ENCODE peak calls at places on chromosome 11, in ten cellular contexts. One of them, this sample, is unnamed.

GRCh38 chr11:120973501-120973900 is 50.4 kb upstream of the TBCEL start:
- DNase-seq in endodermal cell: no peak
- DNase-seq in kidney: no peak
- DNase-seq in ovary: no peak
- DNase-seq in lower lobe of right lung: no peak
- DNase-seq in stomach: no peak
- DNase-seq in tibial artery: no peak
- DNase-seq in psoas muscle: no peak
- DNase-seq in A673: no peak
- DNase-seq in hepatocyte: no peak
- DNase-seq in this sample: no peak

GRCh38 chr11:94424662-94425061 is 23.4 kb upstream of the GPR83 start:
- DNase-seq in endodermal cell: no peak
- DNase-seq in kidney: no peak
- DNase-seq in ovary: no peak
- DNase-seq in lower lobe of right lung: no peak
- DNase-seq in stomach: no peak
- DNase-seq in tibial artery: no peak
- DNase-seq in psoas muscle: no peak
- DNase-seq in A673: no peak
- DNase-seq in hepatocyte: no peak
- DNase-seq in this sample: no peak

GRCh38 chr11:117220999-117221774 is 10.7 kb downstream of the PCSK7 start:
- DNase-seq in endodermal cell: no peak
- DNase-seq in kidney: peak; percentile 32
- DNase-seq in ovary: peak; percentile 55
- DNase-seq in lower lobe of right lung: no peak
- DNase-seq in stomach: no peak
- DNase-seq in tibial artery: peak; percentile 91
- DNase-seq in psoas muscle: no peak
- DNase-seq in A673: no peak
- DNase-seq in hepatocyte: no peak
- DNase-seq in this sample: no peak

GRCh38 chr11:61141601-61142028 is 19.6 kb downstream of the VPS37C start:
- DNase-seq in endodermal cell: no peak
- DNase-seq in kidney: peak; percentile 83
- DNase-seq in ovary: no peak
- DNase-seq in lower lobe of right lung: no peak
- DNase-seq in stomach: peak; percentile 90
- DNase-seq in tibial artery: peak; percentile 63
- DNase-seq in psoas muscle: no peak
- DNase-seq in A673: no peak
- DNase-seq in hepatocyte: peak; percentile 78
- DNase-seq in this sample: peak; percentile 90

GRCh38 chr11:12177739-12178338 is 67.4 kb downstream of the MICAL2 start:
- DNase-seq in endodermal cell: no peak
- DNase-seq in kidney: no peak
- DNase-seq in ovary: no peak
- DNase-seq in lower lobe of right lung: no peak
- DNase-seq in stomach: no peak
- DNase-seq in tibial artery: no peak
- DNase-seq in psoas muscle: no peak
- DNase-seq in A673: no peak
- DNase-seq in hepatocyte: no peak
- DNase-seq in this sample: no peak

GRCh38 chr11:128941573-128942271 is 949 bp downstream of the TP53AIP1 start:
- DNase-seq in endodermal cell: no peak
- DNase-seq in kidney: no peak
- DNase-seq in ovary: no peak
- DNase-seq in lower lobe of right lung: no peak
- DNase-seq in stomach: no peak
- DNase-seq in tibial artery: no peak
- DNase-seq in psoas muscle: no peak
- DNase-seq in A673: no peak
- DNase-seq in hepatocyte: no peak
- DNase-seq in this sample: no peak

GRCh38 chr11:112525844-112526590 is 265.4 kb upstream of the PLET1 start:
- DNase-seq in endodermal cell: peak; percentile 35
- DNase-seq in kidney: no peak
- DNase-seq in ovary: no peak
- DNase-seq in lower lobe of right lung: no peak
- DNase-seq in stomach: no peak
- DNase-seq in tibial artery: no peak
- DNase-seq in psoas muscle: no peak
- DNase-seq in A673: peak; percentile 35
- DNase-seq in hepatocyte: no peak
- DNase-seq in this sample: no peak

GRCh38 chr11:3134218-3134621 is 30.9 kb downstream of the OSBPL5 start:
- DNase-seq in endodermal cell: peak; percentile 30
- DNase-seq in kidney: no peak
- DNase-seq in ovary: peak; percentile 18
- DNase-seq in lower lobe of right lung: peak; percentile 30
- DNase-seq in stomach: no peak
- DNase-seq in tibial artery: peak; percentile 61
- DNase-seq in psoas muscle: peak; percentile 15
- DNase-seq in A673: no peak
- DNase-seq in hepatocyte: no peak
- DNase-seq in this sample: no peak

GRCh38 chr11:8263769-8264410 is at the start of gene LMO1:
- DNase-seq in endodermal cell: peak; percentile 93
- DNase-seq in kidney: peak; percentile 90
- DNase-seq in ovary: peak; percentile 79
- DNase-seq in lower lobe of right lung: peak; percentile 84
- DNase-seq in stomach: peak; percentile 85
- DNase-seq in tibial artery: peak; percentile 81
- DNase-seq in psoas muscle: peak; percentile 83
- DNase-seq in A673: peak; percentile 81
- DNase-seq in hepatocyte: peak; percentile 91
- DNase-seq in this sample: no peak
- H3K4me3 ChIP-seq in endodermal cell: peak within 1 kb of the TSS; percentile 73
- H3K4me3 ChIP-seq in kidney: peak within 1 kb of the TSS; percentile 35
- H3K4me3 ChIP-seq in ovary: peak within 1 kb of the TSS; percentile 41
- H3K4me3 ChIP-seq in lower lobe of right lung: peak within 1 kb of the TSS; percentile 54
- H3K4me3 ChIP-seq in stomach: peak within 1 kb of the TSS; percentile 56
- H3K4me3 ChIP-seq in tibial artery: peak within 1 kb of the TSS; percentile 46
- H3K4me3 ChIP-seq in psoas muscle: peak within 1 kb of the TSS; percentile 74
- H3K4me3 ChIP-seq in A673: no peak within 1 kb of the TSS
- H3K4me3 ChIP-seq in hepatocyte: peak within 1 kb of the TSS; percentile 16
- H3K4me3 ChIP-seq in this sample: peak within 1 kb of the TSS; percentile 13

GRCh38 chr11:9617960-9618359 is 44.5 kb downstream of the WEE1 start:
- DNase-seq in endodermal cell: no peak
- DNase-seq in kidney: no peak
- DNase-seq in ovary: no peak
- DNase-seq in lower lobe of right lung: no peak
- DNase-seq in stomach: no peak
- DNase-seq in tibial artery: no peak
- DNase-seq in psoas muscle: no peak
- DNase-seq in A673: no peak
- DNase-seq in hepatocyte: no peak
- DNase-seq in this sample: no peak
- TF ChIP-seq CTCF in endodermal cell: no peak
- TF ChIP-seq CTCF in kidney: no peak
- TF ChIP-seq CTCF in ovary: no peak
- TF ChIP-seq CTCF in lower lobe of right lung: no peak
- TF ChIP-seq CTCF in stomach: no peak
- TF ChIP-seq CTCF in tibial artery: no peak
- TF ChIP-seq CTCF in psoas muscle: no peak
- TF ChIP-seq CTCF in A673: no peak
- TF ChIP-seq CTCF in hepatocyte: no peak
- TF ChIP-seq CTCF in this sample: no peak

DNA sequence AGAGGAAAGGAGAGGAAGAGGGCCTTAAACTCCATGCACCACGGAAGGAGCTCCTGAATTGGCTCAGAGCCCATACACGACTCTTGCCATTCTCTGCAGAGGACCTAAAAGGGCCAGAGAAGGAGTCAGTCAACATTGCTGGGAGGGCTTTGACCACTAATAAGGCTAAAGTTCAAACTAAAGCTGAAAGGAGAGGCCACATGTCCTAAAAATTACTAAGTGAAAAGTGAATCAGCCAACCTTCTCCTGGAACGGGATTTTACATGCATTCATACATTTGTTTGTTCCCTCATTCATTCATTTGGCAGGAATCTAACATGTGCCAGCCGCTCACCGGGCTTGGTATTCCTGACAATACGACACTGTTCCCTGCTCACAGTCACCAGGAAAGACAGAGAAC is 10.5 kb downstream of the CLMP start:
- DNase-seq in endodermal cell: no peak
- DNase-seq in kidney: no peak
- DNase-seq in ovary: no peak
- DNase-seq in lower lobe of right lung: no peak
- DNase-seq in stomach: no peak
- DNase-seq in tibial artery: no peak
- DNase-seq in psoas muscle: no peak
- DNase-seq in A673: no peak
- DNase-seq in hepatocyte: no peak
- DNase-seq in this sample: no peak
- H3K4me1 ChIP-seq in endodermal cell: peaks cover 29% of the 10 kb centered on the region
- H3K4me1 ChIP-seq in kidney: peaks cover 3% of the 10 kb centered on the region
- H3K4me1 ChIP-seq in ovary: peaks cover 7% of the 10 kb centered on the region
- H3K4me1 ChIP-seq in lower lobe of right lung: no peaks in the 10 kb centered on the region
- H3K4me1 ChIP-seq in stomach: peaks cover 73% of the 10 kb centered on the region
- H3K4me1 ChIP-seq in tibial artery: peaks cover 15% of the 10 kb centered on the region
- H3K4me1 ChIP-seq in psoas muscle: no peaks in the 10 kb centered on the region
- H3K4me1 ChIP-seq in A673: peaks cover 43% of the 10 kb centered on the region
- H3K4me1 ChIP-seq in hepatocyte: peaks cover 22% of the 10 kb centered on the region
- H3K4me1 ChIP-seq in this sample: no peaks in the 10 kb centered on the region

GRCh38 chr11:34890812-34891211 is 25.4 kb downstream of the APIP start:
- DNase-seq in endodermal cell: no peak
- DNase-seq in kidney: no peak
- DNase-seq in ovary: no peak
- DNase-seq in lower lobe of right lung: no peak
- DNase-seq in stomach: no peak
- DNase-seq in tibial artery: no peak
- DNase-seq in psoas muscle: no peak
- DNase-seq in A673: peak; percentile 67
- DNase-seq in hepatocyte: peak; percentile 68
- DNase-seq in this sample: no peak

GRCh38 chr11:34887260-34887659 is 28.9 kb downstream of the APIP start:
- DNase-seq in endodermal cell: no peak
- DNase-seq in kidney: no peak
- DNase-seq in ovary: no peak
- DNase-seq in lower lobe of right lung: no peak
- DNase-seq in stomach: no peak
- DNase-seq in tibial artery: no peak
- DNase-seq in psoas muscle: no peak
- DNase-seq in A673: no peak
- DNase-seq in hepatocyte: no peak
- DNase-seq in this sample: no peak

GRCh38 chr11:34890089-34890488 is 26.1 kb downstream of the APIP start:
- DNase-seq in endodermal cell: no peak
- DNase-seq in kidney: no peak
- DNase-seq in ovary: no peak
- DNase-seq in lower lobe of right lung: no peak
- DNase-seq in stomach: no peak
- DNase-seq in tibial artery: no peak
- DNase-seq in psoas muscle: no peak
- DNase-seq in A673: no peak
- DNase-seq in hepatocyte: no peak
- DNase-seq in this sample: no peak

GRCh38 chr11:34881900-34882299 is 34.3 kb downstream of the APIP start:
- DNase-seq in endodermal cell: no peak
- DNase-seq in kidney: no peak
- DNase-seq in ovary: no peak
- DNase-seq in lower lobe of right lung: no peak
- DNase-seq in stomach: no peak
- DNase-seq in tibial artery: no peak
- DNase-seq in psoas muscle: no peak
- DNase-seq in A673: no peak
- DNase-seq in hepatocyte: no peak
- DNase-seq in this sample: no peak

GRCh38 chr11:34886609-34887008 is 29.6 kb downstream of the APIP start:
- DNase-seq in endodermal cell: no peak
- DNase-seq in kidney: no peak
- DNase-seq in ovary: no peak
- DNase-seq in lower lobe of right lung: no peak
- DNase-seq in stomach: no peak
- DNase-seq in tibial artery: no peak
- DNase-seq in psoas muscle: no peak
- DNase-seq in A673: no peak
- DNase-seq in hepatocyte: no peak
- DNase-seq in this sample: no peak
- H3K4me3 ChIP-seq in endodermal cell: no peak overlapping the region
- H3K4me3 ChIP-seq in kidney: no peak overlapping the region
- H3K4me3 ChIP-seq in ovary: no peak overlapping the region
- H3K4me3 ChIP-seq in lower lobe of right lung: no peak overlapping the region
- H3K4me3 ChIP-seq in stomach: no peak overlapping the region
- H3K4me3 ChIP-seq in tibial artery: no peak overlapping the region
- H3K4me3 ChIP-seq in psoas muscle: no peak overlapping the region
- H3K4me3 ChIP-seq in A673: no peak overlapping the region
- H3K4me3 ChIP-seq in hepatocyte: no peak overlapping the region
- H3K4me3 ChIP-seq in this sample: no peak overlapping the region

GRCh38 chr11:13207665-13208594 is 69.7 kb upstream of the BMAL1 start:
- DNase-seq in endodermal cell: peak; percentile 72
- DNase-seq in kidney: peak; percentile 67
- DNase-seq in ovary: peak; percentile 52
- DNase-seq in lower lobe of right lung: peak; percentile 54
- DNase-seq in stomach: no peak
- DNase-seq in tibial artery: no peak
- DNase-seq in psoas muscle: peak; percentile 19
- DNase-seq in A673: peak; percentile 78
- DNase-seq in hepatocyte: peak; percentile 68
- DNase-seq in this sample: no peak

GRCh38 chr11:13208921-13209320 is 68.7 kb upstream of the BMAL1 start:
- DNase-seq in endodermal cell: no peak
- DNase-seq in kidney: no peak
- DNase-seq in ovary: no peak
- DNase-seq in lower lobe of right lung: no peak
- DNase-seq in stomach: no peak
- DNase-seq in tibial artery: no peak
- DNase-seq in psoas muscle: no peak
- DNase-seq in A673: no peak
- DNase-seq in hepatocyte: no peak
- DNase-seq in this sample: no peak

GRCh38 chr11:13209379-13209778 is 68.2 kb upstream of the BMAL1 start:
- DNase-seq in endodermal cell: no peak
- DNase-seq in kidney: no peak
- DNase-seq in ovary: no peak
- DNase-seq in lower lobe of right lung: no peak
- DNase-seq in stomach: no peak
- DNase-seq in tibial artery: no peak
- DNase-seq in psoas muscle: no peak
- DNase-seq in A673: no peak
- DNase-seq in hepatocyte: no peak
- DNase-seq in this sample: no peak

GRCh38 chr11:13207270-13207664 is 70.3 kb upstream of the BMAL1 start:
- DNase-seq in endodermal cell: no peak
- DNase-seq in kidney: no peak
- DNase-seq in ovary: no peak
- DNase-seq in lower lobe of right lung: no peak
- DNase-seq in stomach: no peak
- DNase-seq in tibial artery: no peak
- DNase-seq in psoas muscle: no peak
- DNase-seq in A673: peak; percentile 23
- DNase-seq in hepatocyte: no peak
- DNase-seq in this sample: no peak

GRCh38 chr11:13210424-13210823 is 67.2 kb upstream of the BMAL1 start:
- DNase-seq in endodermal cell: peak; percentile 89
- DNase-seq in kidney: no peak
- DNase-seq in ovary: peak; percentile 72
- DNase-seq in lower lobe of right lung: peak; percentile 56
- DNase-seq in stomach: peak; percentile 73
- DNase-seq in tibial artery: peak; percentile 73
- DNase-seq in psoas muscle: peak; percentile 34
- DNase-seq in A673: peak; percentile 71
- DNase-seq in hepatocyte: peak; percentile 79
- DNase-seq in this sample: no peak
- TF ChIP-seq CTCF in endodermal cell: peak; percentile 88
- TF ChIP-seq CTCF in kidney: peak; percentile 75
- TF ChIP-seq CTCF in ovary: peak; percentile 46
- TF ChIP-seq CTCF in lower lobe of right lung: peak; percentile 61
- TF ChIP-seq CTCF in stomach: peak; percentile 43
- TF ChIP-seq CTCF in tibial artery: peak; percentile 60
- TF ChIP-seq CTCF in psoas muscle: peak; percentile 63
- TF ChIP-seq CTCF in A673: peak; percentile 67
- TF ChIP-seq CTCF in hepatocyte: peak; percentile 76
- TF ChIP-seq CTCF in this sample: peak; percentile 51

This sample was measured in pancreas.